ENCODE peak calls at places on chromosome X, in four cellular contexts. I is suprapubic skin, U is tibial nerve, B is mesothelial cell of epicardium. E is an unnamed sample.

GRCh38 chrX:24339911-24340310 is 20.5 kb upstream of the SUPT20HL1 start:
- DNase-seq in U (no peak), I (no peak), B (no peak), E (no peak)

GRCh38 chrX:13468096-13468495 is 101.3 kb upstream of the EGFL6 start:
- DNase-seq in B (no peak), I (no peak), U (no peak), E (no peak)

GRCh38 chrX:140918398-140919043 is 83.9 kb upstream of the SPANXB1 start:
- DNase-seq in U (no peak), I (no peak), B (no peak), E (no peak)

GRCh38 chrX:44042124-44042523 is 68.9 kb upstream of the NDP start:
- DNase-seq in B (no peak), I (no peak), U (no peak), E (no peak)

GRCh38 chrX:39721570-39722279 is 376.0 kb downstream of the BCOR start:
- DNase-seq in U (no peak), I (no peak), B (no peak), E (no peak)

GRCh38 chrX:119240356-119240755 is 4.3 kb downstream of the PGRMC1 start:
- DNase-seq in U (no peak), B (no peak), I (no peak), E (no peak)

GRCh38 chrX:137568741-137569469 is 3.0 kb downstream of the ZIC3 start:
- DNase-seq in B (no peak), I (no peak), U (no peak), E (no peak)

GRCh38 chrX:69501433-69501832 is 2.7 kb upstream of the NALF2 start:
- DNase-seq in U (no peak), I (no peak), B (no peak), E (no peak)

GRCh38 chrX:153600032-153600373 is 1.1 kb upstream of the CCNQ start:
- DNase-seq in B (no peak), I (no peak), U (no peak), E (no peak)

GRCh38 chrX:37462346-37462745 is 109.1 kb upstream of the LANCL3 start:
- DNase-seq in B (no peak), I (no peak), U (no peak), E (no peak)

GRCh38 chrX:10038585-10038984 is 71.4 kb downstream of the CLDN34 start:
- DNase-seq in I (no peak), U (no peak), B (no peak), E (no peak)

GRCh38 chrX:135421537-135421931 is 210 bp upstream of the SMIM10L2A start:
- DNase-seq in I (peak), U (peak), B (peak), E (peak)

GRCh38 chrX:151396827-151397740 is at the start of gene VMA21:
- DNase-seq in U (peak), B (peak), I (peak), E (peak)

GRCh38 chrX:7139202-7140081 is 8.1 kb upstream of the STS start:
- DNase-seq in B (no peak), I (no peak), U (no peak), E (no peak)

GRCh38 chrX:106467943-106468342 is 143.8 kb upstream of the RADX start:
- DNase-seq in I (no peak), B (no peak), U (no peak), E (no peak)

GRCh38 chrX:131816551-131817136 is 206.5 kb upstream of the STK26 start:
- DNase-seq in U (peak), B (no peak), I (peak), E (peak)

GRCh38 chrX:112687189-112687691 is 7.5 kb upstream of the LHFPL1 start:
- DNase-seq in U (peak), B (no peak), I (no peak), E (no peak)

GRCh38 chrX:9873952-9874351 is 87.7 kb downstream of the SHROOM2 start:
- DNase-seq in I (no peak), B (no peak), U (no peak), E (no peak)

GRCh38 chrX:1336331-1337143 is at the start of gene IL3RA:
- DNase-seq in B (no peak), U (peak), I (no peak), E (no peak)

GRCh38 chrX:54785901-54786300 is 12.2 kb downstream of the ITIH6 start:
- DNase-seq in I (no peak), U (no peak), B (no peak), E (no peak)

GRCh38 chrX:120839506-120839905 is 36.2 kb downstream of the CT47B1 start:
- DNase-seq in B (no peak), U (no peak), I (no peak), E (no peak)

GRCh38 chrX:111490683-111491082 is 20.8 kb upstream of the SERTM2 start:
- DNase-seq in B (no peak), U (no peak), I (no peak), E (no peak)

GRCh38 chrX:3582421-3582820 is 131.0 kb downstream of the PRKX start:
- DNase-seq in B (no peak), I (no peak), U (no peak), E (no peak)

GRCh38 chrX:17597836-17598434 is 139.4 kb upstream of the SCML1 start:
- DNase-seq in B (peak), I (peak), U (peak), E (peak)

GRCh38 chrX:18873189-18873791 is 110.6 kb downstream of the PHKA2 start:
- DNase-seq in U (no peak), I (no peak), B (no peak), E (no peak)

GRCh38 chrX:72081605-72082320 is 50.0 kb downstream of the RTL5 start:
- DNase-seq in B (no peak), U (no peak), I (no peak), E (no peak)

GRCh38 chrX:153857348-153857903 is 27.1 kb upstream of the PDZD4 start:
- DNase-seq in U (no peak), I (no peak), B (no peak), E (peak)

GRCh38 chrX:80550722-80551121 is 130.5 kb downstream of the TENT5D start:
- DNase-seq in U (no peak), I (no peak), B (no peak), E (no peak)
- TF ChIP-seq CTCF in U (no peak), I (no peak), B (no peak), E (no peak)

DNA sequence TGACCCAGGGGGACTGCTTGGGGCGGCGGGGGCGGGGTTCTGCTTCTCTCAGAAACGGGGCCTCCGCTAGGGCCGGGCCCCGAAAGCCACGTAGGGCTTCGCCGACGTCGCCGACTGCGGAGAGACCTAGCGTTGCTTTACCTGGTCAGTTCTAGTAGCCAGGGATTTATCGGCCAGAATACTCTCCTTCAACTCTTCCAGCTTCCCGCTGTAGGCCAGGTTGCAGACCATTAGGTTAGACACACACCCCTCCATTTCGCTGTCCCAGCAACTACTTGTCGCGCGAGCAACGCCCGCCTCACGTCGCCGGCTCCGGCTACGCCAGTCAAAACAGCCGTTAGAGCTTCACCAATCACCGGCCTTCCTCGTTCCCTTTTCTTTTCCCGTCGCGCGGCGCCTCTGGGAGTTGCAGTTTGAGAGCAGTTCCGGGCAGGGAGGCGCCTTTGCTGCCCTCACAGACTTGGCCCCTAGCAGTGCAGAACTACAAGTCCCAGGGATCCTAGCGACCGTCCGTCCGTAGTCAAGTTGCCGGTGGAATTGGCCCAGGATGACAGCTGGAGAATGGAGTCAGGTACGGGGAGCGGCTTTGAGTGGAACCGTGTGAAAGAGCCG is at the start of the genes ATG4A and PSMD10:
- DNase-seq in I (peak), U (peak), B (peak), E (peak)
- TF ChIP-seq CTCF in I (no peak), U (peak), B (no peak), E (no peak)

GRCh38 chrX:149950681-149951080 is 12.4 kb upstream of the EOLA2 start:
- DNase-seq in U (peak), I (no peak), B (no peak), E (no peak)
- TF ChIP-seq CTCF in U (peak), I (no peak), B (peak), E (no peak)

GRCh38 chrX:139828830-139829229 is 104.0 kb downstream of the ATP11C start:
- DNase-seq in I (no peak), B (no peak), U (no peak), E (no peak)

GRCh38 chrX:139834879-139835278 is 98.0 kb downstream of the ATP11C start:
- DNase-seq in U (no peak), B (no peak), I (no peak), E (no peak)

GRCh38 chrX:139831017-139831416 is 101.8 kb downstream of the ATP11C start:
- DNase-seq in U (no peak), I (no peak), B (no peak), E (no peak)

GRCh38 chrX:139832728-139833309 is 100.0 kb downstream of the ATP11C start:
- DNase-seq in U (no peak), B (no peak), I (no peak), E (no peak)

DNA sequence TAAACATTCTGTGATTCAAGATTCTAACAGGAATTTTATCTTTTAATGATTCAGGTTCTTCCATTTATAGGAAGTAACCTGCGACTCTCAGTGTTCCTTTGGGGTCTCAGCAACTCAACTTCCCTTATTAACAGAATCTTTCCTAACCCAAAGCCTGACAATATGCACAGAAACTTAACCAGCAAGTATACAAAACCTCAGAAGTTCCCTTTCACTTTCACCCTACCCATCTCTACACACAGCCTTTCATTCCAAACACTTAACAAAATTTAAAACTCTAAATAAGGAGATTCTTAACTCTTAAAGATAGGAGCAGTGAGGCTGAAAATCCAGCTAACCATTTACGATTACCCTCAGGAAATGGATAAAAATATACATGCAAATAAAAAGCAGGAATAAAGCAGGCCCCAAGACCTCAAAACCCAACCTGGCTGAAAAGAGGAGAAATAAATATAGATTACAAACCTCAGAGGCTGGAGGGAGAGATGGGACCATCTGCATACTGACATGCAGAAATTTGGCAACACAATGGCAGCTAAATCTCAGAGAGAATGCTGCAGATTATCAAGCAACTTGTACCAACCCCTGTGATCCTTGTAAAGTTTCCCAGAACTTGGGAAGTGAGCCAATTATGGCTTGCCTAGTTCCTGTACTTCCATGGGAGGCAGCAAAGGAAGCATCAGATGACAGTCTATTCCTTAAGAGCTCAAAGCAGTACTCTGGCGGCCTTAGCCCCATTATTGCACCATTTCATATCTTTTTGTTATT is 101.0 kb downstream of the ATP11C start:
- DNase-seq in U (peak), I (no peak), B (no peak), E (no peak)
- TF ChIP-seq CTCF in U (no peak), I (no peak), B (no peak), E (no peak)

DNA sequence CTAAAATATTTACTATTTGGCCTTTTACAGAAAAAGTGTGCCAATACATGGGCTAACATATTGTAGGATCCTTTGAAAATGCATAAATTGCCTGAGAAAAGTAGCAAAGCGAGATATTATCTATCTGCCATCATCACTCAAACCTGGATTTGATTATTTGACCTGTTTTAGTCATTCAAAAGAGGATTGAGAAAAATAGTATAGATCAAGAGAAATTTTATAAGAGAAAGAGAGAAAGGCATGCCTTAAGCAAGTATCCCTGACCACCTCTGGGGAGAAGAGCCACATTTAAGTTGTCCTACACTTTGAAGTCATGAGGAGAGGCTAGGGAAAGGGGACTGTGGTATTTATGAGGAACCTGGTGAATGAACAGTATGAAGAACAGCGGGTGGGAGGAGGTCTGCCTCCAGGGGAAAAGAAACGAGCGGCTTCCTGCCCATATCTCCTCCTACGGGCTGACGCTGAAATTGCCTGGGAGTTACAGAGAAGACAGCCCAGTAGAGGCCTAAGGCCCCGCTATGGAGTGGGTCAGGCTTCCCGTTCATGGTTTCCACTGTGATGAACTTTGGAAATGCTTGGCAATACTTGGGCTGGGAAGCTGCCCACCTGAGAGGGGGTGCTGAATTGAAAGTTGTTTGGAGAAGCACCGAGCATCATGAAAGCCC is 106.8 kb upstream of the ACSL4 start:
- DNase-seq in I (peak), B (no peak), U (no peak), E (no peak)
- TF ChIP-seq CTCF in I (no peak), B (no peak), U (no peak), E (no peak)

GRCh38 chrX:155179343-155179997 is 36.8 kb upstream of the VBP1 start:
- DNase-seq in B (no peak), I (no peak), U (no peak), E (no peak)
- TF ChIP-seq CTCF in B (no peak), I (no peak), U (no peak), E (no peak)

GRCh38 chrX:45747905-45748304 is 547.2 kb upstream of the DIPK2B start:
- DNase-seq in I (no peak), U (no peak), B (no peak), E (no peak)

GRCh38 chrX:45748443-45748842 is 547.8 kb upstream of the DIPK2B start:
- DNase-seq in I (no peak), U (no peak), B (no peak), E (no peak)

GRCh38 chrX:45750639-45751038 is 550.0 kb upstream of the DIPK2B start:
- DNase-seq in I (no peak), U (no peak), B (no peak), E (no peak)

GRCh38 chrX:45751156-45751555 is 550.5 kb upstream of the DIPK2B start:
- DNase-seq in U (no peak), B (no peak), I (no peak), E (no peak)

GRCh38 chrX:45749375-45749774 is 548.7 kb upstream of the DIPK2B start:
- DNase-seq in U (no peak), B (no peak), I (no peak), E (no peak)
- TF ChIP-seq CTCF in U (peak), B (no peak), I (no peak), E (no peak)